ENCODE peak calls at places on chromosomes 12 and 14, in six cellular contexts. M is type B pancreatic cell; T is stimulated activated CD4-positive, alpha-beta T cell treated with anti-CD3 and anti-CD28 coated beads, Interleukin-1b, Interleukin-23, amount 100 ng/mL, for 24 hours; J is activated CD4-positive, CD25-positive, alpha-beta regulatory T cell treated with anti-CD3 and anti-CD28 coated beads, Interleukin-2, amount 50 U/mL, for 72 hours; N is ascending aorta; W is Jurkat, Clone E6-1. B is an unnamed sample.

GRCh38 chr12:110179291-110179690 is 55.1 kb downstream of the IFT81 start:
- DNase-seq in T (no peak), W (no peak), M (no peak), J (no peak), N (no peak), B (no peak)

GRCh38 chr12:122062832-122063690 is 15.5 kb upstream of the MLXIP start:
- DNase-seq in W (no peak), T (no peak), M (no peak), N (no peak), J (no peak), B (no peak)

GRCh38 chr14:24157331-24157730 is 3.7 kb upstream of the IRF9 start:
- DNase-seq in M (no peak), J (no peak), T (no peak), N (no peak), W (no peak), B (no peak)

GRCh38 chr14:75647650-75648049 is 13.0 kb downstream of the ERG28 start:
- DNase-seq in M (no peak), W (no peak), N (no peak), T (no peak), J (no peak), B (no peak)

GRCh38 chr14:30854492-30854891 is 19.9 kb upstream of the COCH start:
- DNase-seq in J (no peak), M (no peak), W (no peak), T (no peak), N (no peak), B (no peak)

GRCh38 chr12:21528953-21529352 is 2.9 kb downstream of the SPX start:
- DNase-seq in J (no peak), T (no peak), W (no peak), N (no peak), M (no peak), B (no peak)

GRCh38 chr12:112111931-112112330 is 3.3 kb upstream of the NAA25 start:
- DNase-seq in T (no peak), W (no peak), N (no peak), M (no peak), J (no peak), B (no peak)

GRCh38 chr12:69405466-69405865 is 45.9 kb downstream of the YEATS4 start:
- DNase-seq in M (no peak), T (no peak), W (no peak), N (no peak), J (no peak), B (no peak)

GRCh38 chr12:13209279-13210021 is 12.9 kb downstream of the EMP1 start:
- DNase-seq in T (no peak), M (no peak), W (no peak), J (no peak), N (no peak), B (no peak)

GRCh38 chr14:89228921-89229639 is 188.0 kb downstream of the FOXN3 start:
- DNase-seq in N (no peak), W (no peak), M (no peak), J (no peak), T (no peak), B (no peak)

GRCh38 chr12:113794774-113795173 is 171.4 kb downstream of the RBM19 start:
- DNase-seq in J (no peak), N (no peak), T (no peak), W (no peak), M (no peak), B (peak; percentile 77)

GRCh38 chr12:95473440-95473946 is 459 bp upstream of the METAP2 start:
- DNase-seq in W (peak; percentile 50), T (peak; percentile 7), N (no peak), J (no peak), M (no peak), B (peak; percentile 25)

GRCh38 chr14:103740991-103741689 is 25.5 kb downstream of the ZFYVE21 start:
- DNase-seq in T (no peak), J (no peak), N (no peak), W (no peak), M (no peak), B (no peak)

GRCh38 chr12:107477946-107478610 is 207.5 kb upstream of the PWP1 start:
- DNase-seq in M (no peak), W (no peak), N (no peak), J (no peak), T (no peak), B (no peak)

GRCh38 chr12:127194176-127194575 is 1072.8 kb upstream of the TMEM132C start:
- DNase-seq in M (no peak), W (no peak), N (no peak), J (no peak), T (no peak), B (no peak)

GRCh38 chr12:54287316-54288157 is 7.0 kb downstream of the HNRNPA1 start:
- DNase-seq in M (no peak), N (no peak), W (no peak), J (no peak), T (no peak), B (no peak)

GRCh38 chr12:56261503-56262230 is 3.5 kb upstream of the ANKRD52 start:
- DNase-seq in W (no peak), J (no peak), N (no peak), T (no peak), M (no peak), B (no peak)

GRCh38 chr14:96509457-96510090 is 7.4 kb downstream of the PAPOLA start:
- DNase-seq in W (no peak), J (no peak), M (no peak), T (no peak), N (no peak), B (no peak)

GRCh38 chr12:66751432-66752113 is 72.7 kb upstream of the GRIP1 start:
- DNase-seq in W (no peak), J (no peak), M (no peak), N (no peak), T (no peak), B (no peak)

B was measured in NCI-H2107.